ENCODE peak calls at places on chromosomes 3 and 15, in eight cellular contexts. K, A, B, O, L, C, J and W are unnamed samples.

GRCh38 chr3:56593455-56594158 is 36.6 kb downstream of the CCDC66 start:
- DNase-seq in K (no peak), A (no peak), B (peak; percentile 57), O (peak; percentile 72), L (no peak), C (no peak), J (no peak), W (no peak)

GRCh38 chr3:72011495-72011894 is 226.5 kb upstream of the PROK2 start:
- DNase-seq in K (no peak), A (no peak), B (no peak), O (no peak), L (no peak), C (no peak), J (no peak), W (no peak)

GRCh38 chr3:38327335-38328009 is 19.1 kb upstream of the XYLB start:
- DNase-seq in K (no peak), A (no peak), B (no peak), O (no peak), L (no peak), C (no peak), J (no peak), W (no peak)

GRCh38 chr3:99413504-99413903 is 224.9 kb upstream of the COL8A1 start:
- DNase-seq in K (no peak), A (no peak), B (no peak), O (no peak), L (no peak), C (no peak), J (no peak), W (no peak)

GRCh38 chr3:117512975-117513374 is 803.4 kb downstream of the TUSC7 start:
- DNase-seq in K (no peak), A (no peak), B (no peak), O (no peak), L (no peak), C (no peak), J (no peak), W (no peak)

GRCh38 chr3:23685484-23686258 is 120.1 kb upstream of the UBE2E1 start:
- DNase-seq in K (peak; percentile 68), A (peak; percentile 80), B (no peak), O (no peak), L (no peak), C (no peak), J (no peak), W (peak; percentile 73)

GRCh38 chr15:83289160-83289559 is 4.7 kb upstream of the BNC1 start:
- DNase-seq in K (no peak), A (no peak), B (no peak), O (no peak), L (no peak), C (no peak), J (no peak), W (no peak)

GRCh38 chr15:27506752-27507151 is 535.8 kb downstream of the GABRG3 start:
- DNase-seq in K (no peak), A (no peak), B (no peak), O (no peak), L (no peak), C (no peak), J (no peak), W (no peak)

GRCh38 chr3:157104928-157105652 is 54.9 kb downstream of the CCNL1 start:
- DNase-seq in K (no peak), A (no peak), B (no peak), O (peak; percentile 93), L (peak; percentile 85), C (peak; percentile 69), J (no peak), W (no peak)

GRCh38 chr15:56320861-56321260 is 44.4 kb upstream of the TEX9 start:
- DNase-seq in K (no peak), A (no peak), B (no peak), O (no peak), L (no peak), C (no peak), J (no peak), W (no peak)

GRCh38 chr3:22296641-22297040 is 545.6 kb upstream of the ZNF385D start:
- DNase-seq in K (no peak), A (no peak), B (no peak), O (no peak), L (no peak), C (no peak), J (no peak), W (no peak)

GRCh38 chr15:84937144-84937543 is 44.5 kb upstream of the PDE8A start:
- DNase-seq in K (no peak), A (no peak), B (no peak), O (no peak), L (no peak), C (no peak), J (no peak), W (peak; percentile 14)

GRCh38 chr15:99324082-99324620 is 72.9 kb downstream of the LRRC28 start:
- DNase-seq in K (no peak), A (no peak), B (no peak), O (peak; percentile 94), L (no peak), C (no peak), J (no peak), W (no peak)

GRCh38 chr3:125353128-125353527 is 22.0 kb downstream of the ZNF148 start:
- DNase-seq in K (no peak), A (no peak), B (no peak), O (no peak), L (no peak), C (no peak), J (no peak), W (no peak)

GRCh38 chr3:107240183-107241091 is 136.8 kb upstream of the CCDC54 start:
- DNase-seq in K (peak; percentile 69), A (peak; percentile 86), B (peak; percentile 59), O (peak; percentile 82), L (peak; percentile 89), C (peak; percentile 83), J (peak; percentile 75), W (peak; percentile 74)

GRCh38 chr3:123757281-123757940 is 126.7 kb downstream of the MYLK start:
- DNase-seq in K (no peak), A (peak; percentile 76), B (no peak), O (peak; percentile 90), L (peak; percentile 23), C (no peak), J (no peak), W (peak; percentile 41)

GRCh38 chr15:41671656-41672636 is 11.7 kb downstream of the MGA start:
- DNase-seq in K (no peak), A (no peak), B (no peak), O (no peak), L (no peak), C (no peak), J (no peak), W (no peak)